ENCODE peak calls at places on chromosomes 16 and 17, in four cellular contexts. X is upper lobe of right lung; A is CD8-positive, alpha-beta T cell; P is lung. Y is an unnamed sample.

GRCh38 chr17:65163990-65164495 is 26.9 kb downstream of the RGS9 start:
- DNase-seq in A (peak; percentile 52), X (no peak), P (no peak), Y (no peak)

GRCh38 chr16:12131755-12132154 is 155.2 kb downstream of the SNX29 start:
- DNase-seq in A (no peak), X (no peak), P (no peak), Y (no peak)

GRCh38 chr17:37570527-37571093 is 38.6 kb downstream of the SYNRG start:
- DNase-seq in A (no peak), P (peak; percentile 39), X (peak; percentile 66), Y (peak; percentile 9)

GRCh38 chr16:17566075-17566474 is 95.3 kb upstream of the XYLT1 start:
- DNase-seq in P (no peak), A (no peak), X (no peak), Y (no peak)

GRCh38 chr16:10597184-10597583 is 16.8 kb upstream of the EMP2 start:
- DNase-seq in A (no peak), X (no peak), P (no peak), Y (no peak)

GRCh38 chr17:67841992-67842391 is 16.7 kb downstream of the BPTF start:
- DNase-seq in A (no peak), X (no peak), P (no peak), Y (no peak)

GRCh38 chr16:17835118-17835949 is 364.6 kb upstream of the XYLT1 start:
- DNase-seq in P (no peak), A (no peak), X (no peak), Y (no peak)

GRCh38 chr17:59811209-59811608 is 81.5 kb downstream of the TUBD1 start:
- DNase-seq in X (no peak), A (no peak), P (no peak), Y (no peak)

GRCh38 chr17:4534928-4535666 is 20.1 kb downstream of the MYBBP1A start:
- DNase-seq in X (no peak), A (no peak), P (no peak), Y (no peak)

GRCh38 chr17:76500745-76501017 is 542 bp downstream of the RHBDF2 start:
- DNase-seq in P (no peak), X (no peak), A (no peak), Y (no peak)

GRCh38 chr17:74645010-74645409 is 21.5 kb upstream of the CD300E start:
- DNase-seq in P (no peak), X (no peak), A (no peak), Y (no peak)

GRCh38 chr16:89093602-89094251 is at the start of gene ACSF3:
- DNase-seq in A (peak; percentile 86), X (peak; percentile 86), P (peak; percentile 56), Y (peak; percentile 41)

GRCh38 chr16:56848955-56849689 is 15.9 kb upstream of the SLC12A3 start:
- DNase-seq in P (no peak), X (peak; percentile 49), A (no peak), Y (no peak)

GRCh38 chr17:43467981-43468541 is 15.7 kb upstream of the DHX8 start:
- DNase-seq in X (no peak), P (no peak), A (no peak), Y (no peak)

GRCh38 chr16:4682084-4682581 is 11.2 kb upstream of the NUDT16L1 start:
- DNase-seq in P (no peak), X (peak; percentile 62), A (no peak), Y (no peak)

GRCh38 chr17:27609606-27610303 is 21.2 kb upstream of the LGALS9 start:
- DNase-seq in P (no peak), X (no peak), A (no peak), Y (no peak)

GRCh38 chr17:55300479-55301290 is 35.9 kb downstream of the HLF start:
- DNase-seq in A (no peak), P (no peak), X (no peak), Y (no peak)

GRCh38 chr17:62791235-62792121 is 16.6 kb downstream of the MARCHF10 start:
- DNase-seq in X (no peak), P (no peak), A (no peak), Y (no peak)

GRCh38 chr17:78736526-78737079 is 45.5 kb downstream of the CYTH1 start:
- DNase-seq in A (peak; percentile 79), X (peak; percentile 94), P (peak; percentile 91), Y (no peak)

GRCh38 chr16:50040028-50040427 is 15.0 kb downstream of the CNEP1R1 start:
- DNase-seq in A (no peak), P (no peak), X (no peak), Y (no peak)

GRCh38 chr17:81119223-81120148 is 45.8 kb upstream of the PVALEF start:
- DNase-seq in X (peak; percentile 88), P (peak; percentile 87), A (peak; percentile 65), Y (peak; percentile 85)

Y was measured in neural crest cell.